ENCODE peak calls at places on chromosomes 5 and 9, in five cellular contexts. V, X, B, R and K are unnamed samples.

GRCh38 chr5:139687656-139688055 is 39.5 kb downstream of the CXXC5 start:
- DNase-seq in V (no peak), X (peak), B (no peak), R (no peak), K (peak)

GRCh38 chr5:99032234-99033013 is 103.6 kb upstream of the CHD1 start:
- DNase-seq in V (peak), X (peak), B (peak), R (no peak), K (peak)

GRCh38 chr9:130189840-130190239 is 17.6 kb downstream of the NCS1 start:
- DNase-seq in V (no peak), X (no peak), B (no peak), R (no peak), K (no peak)

GRCh38 chr9:8728910-8729309 is 929.3 kb upstream of the DMAC1 start:
- DNase-seq in V (no peak), X (no peak), B (no peak), R (no peak), K (no peak)

GRCh38 chr5:88203977-88204735 is 64.5 kb downstream of the TMEM161B start:
- DNase-seq in V (no peak), X (no peak), B (no peak), R (no peak), K (no peak)

GRCh38 chr5:125914471-125914870 is 508.7 kb upstream of the GRAMD2B start:
- DNase-seq in V (peak), X (no peak), B (no peak), R (no peak), K (no peak)

GRCh38 chr5:38961691-38962090 is 112.5 kb downstream of the RICTOR start:
- DNase-seq in V (no peak), X (no peak), B (no peak), R (no peak), K (no peak)

GRCh38 chr5:126939887-126940286 is 90.5 kb downstream of the MARCHF3 start:
- DNase-seq in V (no peak), X (no peak), B (no peak), R (no peak), K (no peak)

GRCh38 chr5:151743535-151743934 is 14.9 kb downstream of the ATOX1 start:
- DNase-seq in V (no peak), X (no peak), B (no peak), R (no peak), K (no peak)

GRCh38 chr5:143434261-143435206 is 31.0 kb upstream of the NR3C1 start:
- DNase-seq in V (no peak), X (no peak), B (no peak), R (no peak), K (no peak)

GRCh38 chr5:43555895-43556606 is 826 bp downstream of the PAIP1 start:
- DNase-seq in V (peak), X (peak), B (peak), R (peak), K (peak)

GRCh38 chr5:92337772-92338234 is 954.7 kb upstream of the ARRDC3 start:
- DNase-seq in V (peak), X (no peak), B (no peak), R (no peak), K (no peak)

GRCh38 chr9:2241461-2241874 is 226.3 kb downstream of the SMARCA2 start:
- DNase-seq in V (no peak), X (no peak), B (peak), R (peak), K (peak)

GRCh38 chr5:27402828-27403227 is 364.4 kb upstream of the CDH9 start:
- DNase-seq in V (no peak), X (no peak), B (no peak), R (no peak), K (no peak)

GRCh38 chr9:16729656-16730055 is 140.8 kb downstream of the BNC2 start:
- DNase-seq in V (no peak), X (no peak), B (no peak), R (no peak), K (no peak)

GRCh38 chr9:136054798-136055714 is 40.0 kb downstream of the NACC2 start:
- DNase-seq in V (no peak), X (no peak), B (no peak), R (no peak), K (no peak)

GRCh38 chr5:141484499-141485304 is at the start of gene PCDHGC4:
- DNase-seq in V (no peak), X (no peak), B (no peak), R (no peak), K (no peak)

GRCh38 chr5:8391916-8392315 is 523.0 kb downstream of the MTRR start:
- DNase-seq in V (no peak), X (no peak), B (no peak), R (no peak), K (no peak)

GRCh38 chr9:136858844-136859757 is 7.0 kb downstream of the MAMDC4 start:
- DNase-seq in V (peak), X (peak), B (peak), R (peak), K (peak)

GRCh38 chr9:98654247-98654646 is 54.5 kb downstream of the GABBR2 start:
- DNase-seq in V (peak), X (no peak), B (no peak), R (no peak), K (no peak)

GRCh38 chr9:104961238-104961637 is 33.3 kb upstream of the ABCA1 start:
- DNase-seq in V (peak), X (no peak), B (peak), R (no peak), K (no peak)

GRCh38 chr5:9924614-9925013 is 294.5 kb upstream of the TAS2R1 start:
- DNase-seq in V (peak), X (no peak), B (peak), R (no peak), K (no peak)

GRCh38 chr9:29717576-29717975 is 2144.3 kb upstream of the C9orf72 start:
- DNase-seq in V (no peak), X (no peak), B (no peak), R (no peak), K (no peak)

GRCh38 chr9:21030389-21031035 is 928 bp downstream of the HACD4 start:
- DNase-seq in V (peak), X (no peak), B (peak), R (no peak), K (no peak)

GRCh38 chr9:129280236-129281231 is 102.5 kb upstream of the IER5L start:
- DNase-seq in V (no peak), X (peak), B (no peak), R (no peak), K (no peak)

GRCh38 chr5:128446-128845 is 36.5 kb downstream of the PLEKHG4B start:
- DNase-seq in V (no peak), X (no peak), B (no peak), R (no peak), K (no peak)

GRCh38 chr5:4050203-4050602 is 454.6 kb downstream of the IRX1 start:
- DNase-seq in V (no peak), X (no peak), B (no peak), R (no peak), K (no peak)

GRCh38 chr5:177364159-177364962 is 6.6 kb downstream of the RGS14 start:
- DNase-seq in V (no peak), X (no peak), B (no peak), R (no peak), K (no peak)

GRCh38 chr9:95506692-95507455 is 9.9 kb downstream of the PTCH1 start:
- DNase-seq in V (peak), X (peak), B (peak), R (peak), K (peak)

GRCh38 chr5:32155211-32155610 is 18.9 kb downstream of the GOLPH3 start:
- DNase-seq in V (no peak), X (no peak), B (no peak), R (no peak), K (no peak)

GRCh38 chr5:32147959-32148358 is 26.2 kb downstream of the GOLPH3 start:
- DNase-seq in V (no peak), X (no peak), B (no peak), R (no peak), K (no peak)

GRCh38 chr5:32153723-32154122 is 20.4 kb downstream of the GOLPH3 start:
- DNase-seq in V (no peak), X (no peak), B (no peak), R (no peak), K (no peak)

GRCh38 chr5:32147236-32147635 is 26.9 kb downstream of the GOLPH3 start:
- DNase-seq in V (no peak), X (no peak), B (no peak), R (no peak), K (peak)

GRCh38 chr5:32151198-32151597 is 22.9 kb downstream of the GOLPH3 start:
- DNase-seq in V (no peak), X (no peak), B (no peak), R (no peak), K (no peak)
- H3K27ac ChIP-seq in V (no peak), X (no peak), B (no peak), R (no peak), K (no peak)

DNA sequence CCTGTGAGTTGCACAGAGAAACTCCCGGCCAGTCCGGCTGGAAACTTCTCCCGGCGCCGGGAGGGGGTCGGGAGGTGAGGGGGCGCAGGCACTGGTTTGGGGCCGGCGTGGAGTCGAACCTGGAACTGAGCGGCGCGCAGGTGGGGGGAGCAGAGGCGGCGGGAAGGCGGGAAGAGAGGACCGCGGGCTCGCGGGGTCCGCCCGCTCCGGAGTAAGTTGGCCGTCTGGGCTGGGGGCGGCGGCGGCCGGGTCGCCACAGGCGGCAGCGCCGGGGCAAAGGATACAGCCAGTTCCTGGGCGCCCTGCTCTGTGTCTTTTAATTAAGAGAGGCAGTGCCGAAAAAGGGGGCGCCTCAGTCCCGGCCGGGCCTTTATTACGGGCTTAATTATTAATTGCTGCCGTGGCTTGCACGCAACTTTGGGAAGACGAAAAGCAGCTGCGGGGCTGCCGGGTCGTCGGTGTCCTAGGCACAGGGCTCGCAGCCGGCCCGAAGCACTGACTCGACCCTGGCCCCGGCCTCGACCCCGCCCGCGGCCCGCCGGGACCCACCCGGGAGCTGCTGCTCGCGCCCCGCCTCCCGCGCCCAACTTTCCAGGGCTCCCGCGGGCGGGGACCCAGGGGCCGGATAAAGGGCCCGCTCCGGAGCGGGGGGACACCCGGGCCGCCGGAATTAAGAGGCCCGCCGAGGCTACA is 1.1 kb downstream of the NTNG2 start:
- DNase-seq in V (no peak), X (no peak), B (no peak), R (no peak), K (no peak)
- H3K4me3 ChIP-seq in V (peak), X (no peak), B (peak), R (peak), K (no peak)

GRCh38 chr9:131386258-131386657 is 7.6 kb upstream of the PRRC2B start:
- DNase-seq in V (no peak), X (no peak), B (no peak), R (no peak), K (no peak)
- TF ChIP-seq CTCF in V (no peak), X (no peak), B (no peak), R (peak), K (no peak)

DNA sequence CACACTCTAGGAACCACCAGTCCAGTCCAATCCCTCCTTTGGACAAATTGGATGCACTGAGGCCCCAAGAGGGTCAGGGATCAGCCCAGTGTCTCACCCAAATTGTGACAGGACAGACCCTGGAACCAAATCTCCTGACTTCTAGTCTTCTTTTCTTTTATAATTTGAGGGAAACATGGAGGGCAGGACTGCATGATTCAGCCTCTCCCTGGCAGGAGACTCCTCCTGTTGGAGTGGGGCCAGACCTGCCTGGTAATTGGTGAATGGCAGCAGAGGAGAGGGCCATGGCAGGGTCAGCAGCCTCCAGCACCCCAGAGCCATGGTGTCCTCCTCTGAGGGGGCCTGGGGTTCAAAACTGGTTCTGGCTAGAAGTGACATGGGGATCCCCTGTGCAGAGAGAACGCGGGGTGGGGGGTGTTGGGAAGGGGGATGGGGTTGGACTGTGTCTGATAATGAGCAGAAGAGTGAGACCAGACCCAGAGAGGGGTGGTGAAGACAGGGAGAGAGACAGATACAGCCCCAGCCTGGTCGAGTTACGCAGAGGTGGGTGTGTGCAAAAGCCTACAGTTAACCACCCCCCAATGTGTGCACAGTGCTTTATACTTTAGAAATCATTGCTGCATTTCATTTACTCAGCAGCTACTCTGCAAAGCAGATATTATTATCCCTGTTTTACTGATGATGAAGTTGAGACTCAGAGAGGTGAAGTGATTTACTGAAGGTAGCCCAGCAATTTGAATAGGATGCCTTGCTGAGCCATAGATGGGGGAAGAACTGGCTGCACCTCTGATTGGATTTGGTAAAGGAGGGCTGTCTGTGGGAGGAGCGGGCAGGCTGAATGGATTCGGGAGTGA is 3.8 kb upstream of the SYNPO start:
- DNase-seq in V (peak), X (peak), B (peak), R (no peak), K (peak)
- H3K27ac ChIP-seq in V (peak), X (peak), B (peak), R (peak), K (peak)

DNA sequence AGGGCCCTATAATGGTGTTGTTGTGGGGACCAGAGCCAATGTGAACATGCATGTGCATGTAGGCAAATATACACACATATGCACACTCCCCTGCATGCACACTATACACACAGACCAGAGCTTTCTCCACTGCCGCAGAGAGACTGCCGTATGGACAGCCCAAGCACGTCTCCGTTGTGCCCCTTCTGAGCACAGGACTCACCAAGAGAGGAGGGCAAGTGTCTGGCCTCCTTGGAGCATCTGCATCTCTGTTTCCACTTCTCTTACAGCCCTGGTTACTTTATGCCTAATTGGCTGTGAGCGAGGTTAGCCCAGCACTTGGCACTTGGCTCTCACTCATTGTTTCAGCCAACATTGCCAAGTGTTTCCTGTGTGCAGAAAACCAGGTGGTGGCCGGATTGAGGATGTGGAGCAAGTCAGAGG is 30.4 kb downstream of the CSF2 start:
- DNase-seq in V (no peak), X (no peak), B (no peak), R (no peak), K (no peak)
- H3K4me3 ChIP-seq in V (no peak), X (no peak), B (no peak), R (no peak), K (no peak)

GRCh38 chr9:133649194-133649593 is 13.0 kb downstream of the DBH start:
- DNase-seq in V (no peak), X (no peak), B (no peak), R (no peak), K (no peak)
- TF ChIP-seq CTCF in V (no peak), X (no peak), B (no peak), R (no peak), K (no peak)

GRCh38 chr5:171115519-171115918 is 193.5 kb upstream of the TLX3 start:
- DNase-seq in V (no peak), X (no peak), B (no peak), R (no peak), K (no peak)
- H3K27ac ChIP-seq in V (no peak), X (no peak), B (no peak), R (no peak), K (no peak)

DNA sequence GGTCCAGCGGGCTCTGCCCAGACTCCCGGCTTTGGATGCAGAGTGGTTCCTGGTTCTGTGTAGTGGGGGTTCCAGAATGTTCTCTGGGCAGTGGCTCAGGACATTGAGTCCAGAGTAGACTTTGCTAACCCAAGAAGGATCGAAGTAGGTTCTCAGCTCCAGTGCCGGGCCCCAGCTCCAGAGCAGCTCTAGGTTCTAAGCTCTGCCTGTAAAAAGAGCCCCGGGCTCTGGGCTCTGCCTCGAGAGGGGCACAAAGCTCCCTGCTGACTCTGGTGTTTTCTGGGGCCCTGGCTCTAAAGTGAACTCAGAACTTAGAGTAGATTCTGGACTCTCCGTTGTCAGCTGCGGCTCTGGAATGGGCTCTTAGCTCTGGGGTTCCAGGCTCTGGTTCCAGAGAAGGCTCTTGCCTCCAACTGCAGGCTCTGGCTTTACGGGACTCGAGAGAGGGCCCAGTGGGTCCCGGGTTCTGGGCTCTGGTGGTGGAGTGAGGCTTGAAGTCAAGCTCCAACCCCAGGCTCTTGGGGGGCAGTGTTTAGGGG is 414 bp downstream of the WDR38 start:
- DNase-seq in V (no peak), X (no peak), B (no peak), R (no peak), K (no peak)
- H3K4me3 ChIP-seq in V (peak), X (no peak), B (peak), R (peak), K (no peak)

GRCh38 chr5:74322944-74323343 is 317.6 kb downstream of the ENC1 start:
- DNase-seq in V (no peak), X (no peak), B (no peak), R (no peak), K (no peak)
- TF ChIP-seq CTCF in V (no peak), X (no peak), B (no peak), R (no peak), K (no peak)